ENCODE peak calls at places on chromosomes 12 and 14, in four cellular contexts. B is H9, C is IMR-90, J is H1. H is an unnamed sample.

GRCh38 chr12:55899035-55899434 is 28.7 kb downstream of the PYM1 start:
- DNase-seq in B (no peak), C (peak; percentile 67), J (no peak), H (no peak)

GRCh38 chr12:64889434-64890216 is 65.2 kb downstream of the TBC1D30 start:
- DNase-seq in B (peak; percentile 51), C (peak; percentile 11), J (no peak), H (peak; percentile 96)

GRCh38 chr12:55330446-55330845 is at the start of gene OR6C3:
- DNase-seq in B (no peak), C (no peak), J (no peak), H (no peak)

GRCh38 chr12:31923063-31923412 is 36.2 kb upstream of the RESF1 start:
- DNase-seq in B (no peak), C (no peak), J (no peak), H (peak; percentile 21)

GRCh38 chr12:109927622-109928021 is 27.5 kb downstream of the TCHP start:
- DNase-seq in B (peak; percentile 71), C (peak; percentile 41), J (no peak), H (peak; percentile 57)

GRCh38 chr12:99067171-99067785 is 422.2 kb downstream of the APAF1 start:
- DNase-seq in B (no peak), C (no peak), J (no peak), H (no peak)

GRCh38 chr14:65361920-65362319 is 50.6 kb upstream of the FUT8 start:
- DNase-seq in B (no peak), C (peak; percentile 90), J (no peak), H (no peak)

GRCh38 chr12:116525418-116526001 is 33.7 kb upstream of the MAP1LC3B2 start:
- DNase-seq in B (no peak), C (peak; percentile 92), J (no peak), H (peak; percentile 86)

GRCh38 chr12:27285395-27285794 is 41.3 kb downstream of the STK38L start:
- DNase-seq in B (no peak), C (peak; percentile 23), J (no peak), H (no peak)

GRCh38 chr12:6471992-6472366 is 1.5 kb upstream of the VAMP1 start:
- DNase-seq in B (no peak), C (no peak), J (no peak), H (no peak)

GRCh38 chr12:75820848-75821578 is 210.6 kb downstream of the PHLDA1 start:
- DNase-seq in B (no peak), C (peak; percentile 97), J (no peak), H (no peak)

GRCh38 chr12:10982244-10982643 is 4.5 kb downstream of the TAS2R50 start:
- DNase-seq in B (no peak), C (no peak), J (no peak), H (no peak)

GRCh38 chr12:64669270-64669842 is 59.1 kb downstream of the RASSF3 start:
- DNase-seq in B (peak; percentile 68), C (peak; percentile 11), J (no peak), H (no peak)

GRCh38 chr14:54737132-54737711 is 165.4 kb downstream of the GCH1 start:
- DNase-seq in B (no peak), C (peak; percentile 82), J (no peak), H (peak; percentile 9)

GRCh38 chr14:81737938-81738337 is 204.3 kb upstream of the SEL1L start:
- DNase-seq in B (no peak), C (no peak), J (no peak), H (peak; percentile 3)

GRCh38 chr14:68476212-68476964 is 316.5 kb downstream of the ZFP36L1 start:
- DNase-seq in B (no peak), C (peak; percentile 84), J (no peak), H (peak; percentile 80)

GRCh38 chr12:21527451-21528180 is 1.5 kb downstream of the SPX start:
- DNase-seq in B (peak; percentile 84), C (peak; percentile 18), J (peak; percentile 54), H (peak; percentile 76)

GRCh38 chr14:51424041-51424440 is 184.0 kb downstream of the TMX1 start:
- DNase-seq in B (no peak), C (no peak), J (no peak), H (no peak)

GRCh38 chr14:101775756-101776292 is 14.3 kb downstream of the PPP2R5C start:
- DNase-seq in B (no peak), C (no peak), J (no peak), H (no peak)

GRCh38 chr12:6852651-6853354 is 853 bp downstream of the USP5 start:
- DNase-seq in B (peak; percentile 83), C (peak; percentile 79), J (no peak), H (peak; percentile 86)

GRCh38 chr12:29616664-29617409 is 119.4 kb upstream of the OVCH1 start:
- DNase-seq in B (no peak), C (peak; percentile 90), J (no peak), H (peak; percentile 27)

GRCh38 chr14:58104808-58105207 is 47.2 kb downstream of the ARMH4 start:
- DNase-seq in B (no peak), C (peak; percentile 86), J (no peak), H (no peak)

GRCh38 chr14:75292886-75293285 is 14.3 kb downstream of the FOS start:
- DNase-seq in B (no peak), C (no peak), J (no peak), H (no peak)

GRCh38 chr12:108457006-108457733 is 57.9 kb upstream of the FICD start:
- DNase-seq in B (peak; percentile 70), C (peak; percentile 34), J (no peak), H (peak; percentile 91)

GRCh38 chr14:49505026-49505766 is 81.0 kb downstream of the RPS29 start:
- DNase-seq in B (no peak), C (peak; percentile 1), J (peak; percentile 19), H (peak; percentile 98)

GRCh38 chr12:39395866-39396265 is 47.1 kb downstream of the KIF21A start:
- DNase-seq in B (no peak), C (no peak), J (no peak), H (no peak)

GRCh38 chr12:53424626-53425514 is 1.2 kb downstream of the AMHR2 start:
- DNase-seq in B (no peak), C (no peak), J (no peak), H (peak; percentile 80)

GRCh38 chr12:101501410-101502045 is 26.4 kb downstream of the SPIC start:
- DNase-seq in B (no peak), C (peak; percentile 5), J (no peak), H (no peak)

GRCh38 chr14:24321212-24321975 is 10.1 kb downstream of the LTB4R start:
- DNase-seq in B (no peak), C (no peak), J (no peak), H (peak; percentile 81)

GRCh38 chr12:118689793-118690192 is 291.5 kb upstream of the SRRM4 start:
- DNase-seq in B (no peak), C (no peak), J (no peak), H (no peak)

GRCh38 chr12:109291531-109292341 is 17.3 kb downstream of the FOXN4 start:
- DNase-seq in B (peak; percentile 97), C (no peak), J (peak; percentile 56), H (peak; percentile 96)

GRCh38 chr12:48796976-48797375 is 8.1 kb upstream of the ADCY6 start:
- DNase-seq in B (no peak), C (no peak), J (no peak), H (no peak)

GRCh38 chr12:48795550-48796455 is 6.9 kb upstream of the ADCY6 start:
- DNase-seq in B (peak; percentile 91), C (peak; percentile 75), J (no peak), H (peak; percentile 93)

GRCh38 chr12:48803693-48804092 is 14.6 kb upstream of the CACNB3 start:
- DNase-seq in B (no peak), C (no peak), J (no peak), H (no peak)

GRCh38 chr12:48800457-48800856 is 11.6 kb upstream of the ADCY6 start:
- DNase-seq in B (no peak), C (no peak), J (no peak), H (no peak)

DNA sequence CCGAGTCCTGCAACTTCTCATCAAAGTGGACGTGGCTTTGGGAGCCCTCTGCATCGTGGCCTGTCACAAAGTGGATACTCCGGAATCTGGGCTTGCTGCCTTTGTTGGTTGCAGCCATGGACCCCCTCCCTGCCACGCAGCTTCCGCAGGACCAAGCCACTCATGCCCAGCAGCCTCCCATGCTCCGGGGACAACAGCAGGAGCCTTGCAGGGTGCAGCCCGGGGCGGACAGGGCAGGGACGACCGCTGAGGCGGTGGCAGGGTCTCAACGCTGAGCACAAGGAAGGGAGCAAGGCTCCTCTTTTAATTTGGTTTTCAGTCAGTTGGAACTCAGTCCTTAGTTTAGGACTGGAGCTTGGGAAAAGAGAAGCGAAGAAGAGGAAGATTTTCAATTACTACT is 12.1 kb upstream of the ADCY6 start:
- DNase-seq in B (no peak), C (no peak), J (no peak), H (no peak)
- H4K5ac ChIP-seq in B (no peak overlapping the region), C (no peak overlapping the region), J (no peak overlapping the region), H (no peak overlapping the region)

GRCh38 chr12:81800298-81801148 is 41.4 kb upstream of the PPFIA2 start:
- DNase-seq in B (peak; percentile 47), C (no peak), J (no peak), H (peak; percentile 57)
- H4K5ac ChIP-seq in B (no peak overlapping the region), C (no peak overlapping the region), J (no peak overlapping the region), H (no peak overlapping the region)

DNA sequence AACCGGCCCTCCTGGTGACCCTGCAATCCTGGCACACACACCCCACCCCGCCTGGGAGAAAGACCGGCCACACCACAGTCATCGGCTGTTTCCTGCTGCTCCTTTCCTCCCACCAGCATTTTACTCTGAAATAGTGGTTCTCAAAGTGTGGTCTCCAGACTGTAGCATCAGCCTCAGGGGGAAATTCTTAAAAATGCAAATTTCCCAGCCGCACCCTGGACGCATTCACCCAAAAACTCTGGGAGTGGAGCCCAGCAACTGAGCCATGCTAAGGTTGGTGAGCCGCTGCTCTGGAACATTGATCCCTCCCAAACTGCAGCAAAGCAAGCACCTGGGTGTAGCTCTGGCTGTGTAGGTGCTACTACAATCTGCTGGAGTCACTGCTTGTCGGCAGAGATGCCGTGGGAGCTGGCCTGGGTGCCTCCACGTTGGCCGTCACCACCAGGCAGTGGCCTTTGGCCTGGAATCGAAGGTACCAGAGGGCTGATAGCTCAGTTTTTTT is 38.4 kb upstream of the BCL2L14 start:
- DNase-seq in B (no peak), C (no peak), J (no peak), H (no peak)
- H4K5ac ChIP-seq in B (no peak overlapping the region), C (no peak overlapping the region), J (peak overlapping the region; percentile 9), H (no peak overlapping the region)

GRCh38 chr14:104635717-104636116 is 31.1 kb upstream of the TMEM179 start:
- DNase-seq in B (no peak), C (no peak), J (no peak), H (no peak)

GRCh38 chr14:104634886-104635570 is 30.5 kb upstream of the TMEM179 start:
- DNase-seq in B (no peak), C (no peak), J (no peak), H (no peak)

GRCh38 chr14:104632781-104633180 is 28.2 kb upstream of the TMEM179 start:
- DNase-seq in B (no peak), C (no peak), J (no peak), H (no peak)

GRCh38 chr14:104633276-104633861 is 28.8 kb upstream of the TMEM179 start:
- DNase-seq in B (no peak), C (no peak), J (no peak), H (no peak)

DNA sequence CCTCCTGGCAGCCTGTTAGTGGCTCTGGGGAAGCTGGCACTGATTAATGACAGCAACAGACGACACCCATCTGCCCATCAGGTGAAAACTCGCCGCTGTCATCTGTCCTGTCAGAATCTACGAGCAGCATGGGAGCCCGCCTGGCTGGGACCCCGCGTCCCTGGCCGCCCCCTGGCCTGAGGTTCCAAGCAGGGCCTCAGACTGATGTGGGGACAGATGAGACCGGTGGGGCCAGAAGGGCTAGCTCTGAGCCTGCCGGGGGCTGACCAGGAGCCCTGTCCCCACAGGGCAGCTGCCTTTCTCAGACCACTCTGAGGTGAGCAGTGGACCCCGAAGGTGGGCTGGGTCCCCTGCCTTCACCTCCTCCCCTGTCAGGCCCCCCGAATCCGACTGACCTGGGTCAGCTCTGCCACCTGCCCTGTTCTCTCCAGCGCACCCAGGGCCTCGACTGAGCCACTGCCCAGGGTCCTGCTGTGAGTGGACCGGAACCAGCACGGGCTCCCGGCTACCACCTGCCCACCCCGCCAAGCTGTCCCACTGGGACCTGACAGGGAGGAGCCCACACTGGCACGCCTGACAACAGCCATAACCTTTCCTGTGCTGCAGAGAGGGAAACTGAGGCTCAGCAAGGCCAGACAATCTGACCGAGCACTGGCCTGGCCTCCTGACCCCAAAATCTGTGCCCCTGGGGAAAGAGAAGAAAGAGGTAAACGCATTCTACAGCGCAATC is 29.6 kb upstream of the TMEM179 start:
- DNase-seq in B (no peak), C (no peak), J (no peak), H (no peak)
- H4K5ac ChIP-seq in B (no peak overlapping the region), C (no peak overlapping the region), J (no peak overlapping the region), H (no peak overlapping the region)

H was measured in mesendoderm.